ENCODE peak calls at places on chromosomes 16 and 17, in six cellular contexts. O is IMR-90, C is transverse colon, T is A549, E is breast epithelium, B is psoas muscle. F is an unnamed sample.

GRCh38 chr17:6913608-6914443 is 82.0 kb upstream of the ALOX12 start:
- DNase-seq in O (peak; percentile 42), C (peak; percentile 75), T (peak; percentile 74), E (no peak), B (peak; percentile 83), F (peak; percentile 72)

GRCh38 chr16:12833939-12834338 is 30.3 kb upstream of the CPPED1 start:
- DNase-seq in O (no peak), C (no peak), T (peak; percentile 54), E (no peak), B (no peak), F (no peak)

GRCh38 chr16:23597003-23597756 is 1.1 kb upstream of the NDUFAB1 start:
- DNase-seq in O (no peak), C (peak; percentile 18), T (peak; percentile 23), E (no peak), B (no peak), F (no peak)

GRCh38 chr17:40503154-40503553 is 1.7 kb upstream of the TNS4 start:
- DNase-seq in O (no peak), C (no peak), T (no peak), E (no peak), B (no peak), F (no peak)

GRCh38 chr16:89210904-89211515 is 6.5 kb upstream of the ZNF778 start:
- DNase-seq in O (peak; percentile 27), C (no peak), T (no peak), E (no peak), B (no peak), F (no peak)

GRCh38 chr17:27352481-27353460 is 58.9 kb downstream of the WSB1 start:
- DNase-seq in O (peak; percentile 24), C (no peak), T (peak; percentile 30), E (no peak), B (no peak), F (peak; percentile 36)

GRCh38 chr17:64084086-64084939 is 45.6 kb downstream of the ERN1 start:
- DNase-seq in O (peak; percentile 43), C (peak; percentile 46), T (no peak), E (no peak), B (no peak), F (no peak)

GRCh38 chr16:58670177-58670576 is 14.4 kb downstream of the SLC38A7 start:
- DNase-seq in O (peak; percentile 35), C (no peak), T (no peak), E (no peak), B (no peak), F (no peak)

GRCh38 chr17:14731591-14731990 is 430.7 kb downstream of the HS3ST3B1 start:
- DNase-seq in O (no peak), C (no peak), T (no peak), E (no peak), B (no peak), F (no peak)

GRCh38 chr16:55900616-55901393 is 25.6 kb upstream of the CES5A start:
- DNase-seq in O (no peak), C (no peak), T (no peak), E (no peak), B (no peak), F (no peak)

GRCh38 chr16:74623846-74624245 is 16.9 kb upstream of the GLG1 start:
- DNase-seq in O (no peak), C (no peak), T (no peak), E (no peak), B (no peak), F (no peak)

GRCh38 chr16:74626741-74627416 is 20.0 kb upstream of the GLG1 start:
- DNase-seq in O (peak; percentile 60), C (no peak), T (no peak), E (no peak), B (no peak), F (no peak)

GRCh38 chr16:74627506-74628220 is 20.7 kb upstream of the GLG1 start:
- DNase-seq in O (peak; percentile 28), C (no peak), T (no peak), E (no peak), B (no peak), F (peak; percentile 61)

GRCh38 chr16:74623214-74623842 is 16.4 kb upstream of the GLG1 start:
- DNase-seq in O (peak; percentile 68), C (no peak), T (peak; percentile 57), E (no peak), B (no peak), F (no peak)

GRCh38 chr16:74625500-74626350 is 18.8 kb upstream of the GLG1 start:
- DNase-seq in O (no peak), C (no peak), T (no peak), E (no peak), B (no peak), F (no peak)
- H3K27ac ChIP-seq in O (no peak overlapping the region), C (no peak overlapping the region), T (no peak overlapping the region), E (no peak overlapping the region), B (no peak overlapping the region), F (peak overlapping the region; percentile 71)

DNA sequence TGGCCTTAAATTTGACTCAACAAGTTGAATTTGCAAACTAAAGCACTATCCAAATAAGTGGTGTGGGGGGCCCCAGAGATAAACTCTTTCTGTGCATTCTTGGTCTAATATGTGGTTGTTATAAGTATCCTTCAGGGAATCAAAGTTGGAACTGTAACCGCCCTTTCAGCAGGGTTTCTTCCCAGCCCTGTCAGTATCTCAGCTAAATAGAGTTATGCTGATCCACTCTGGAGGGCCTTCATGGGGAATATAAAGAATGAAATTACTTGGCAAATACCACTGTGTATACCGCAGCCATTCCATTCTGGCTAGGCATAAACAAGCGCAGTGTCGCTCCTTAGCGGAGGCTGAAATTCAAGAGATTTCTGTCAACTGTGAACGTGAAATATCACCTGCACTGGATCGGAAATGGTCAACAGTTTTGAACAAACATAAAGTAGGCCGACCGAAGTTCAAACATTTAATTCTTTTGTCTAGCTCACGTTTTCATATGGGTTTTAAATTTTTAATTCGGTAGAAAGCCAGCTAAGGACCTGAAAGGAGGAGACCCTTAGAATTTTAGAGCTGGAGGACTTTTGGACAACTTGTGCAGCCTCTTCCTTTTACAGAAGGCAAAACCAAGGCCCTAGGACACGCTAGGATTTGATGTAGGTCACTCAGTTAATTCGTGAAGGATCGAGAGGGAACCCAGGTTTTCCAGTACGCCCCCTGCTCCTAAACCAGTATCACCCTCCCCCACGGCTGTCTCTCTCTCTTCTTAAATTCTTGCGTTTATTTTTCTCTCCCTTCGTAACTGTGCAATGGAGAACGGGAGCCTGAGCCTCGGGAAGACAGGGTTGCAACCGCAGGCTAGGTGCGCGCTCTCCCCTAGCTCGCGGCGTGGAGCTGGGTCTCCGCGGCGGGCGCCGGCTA is 74.7 kb downstream of the CHD9 start:
- DNase-seq in O (peak; percentile 81), C (no peak), T (no peak), E (no peak), B (no peak), F (no peak)
- TF ChIP-seq CTCF in O (no peak), C (no peak), T (no peak), E (no peak), B (no peak), F (no peak)

GRCh38 chr17:69450131-69450530 is 35.6 kb downstream of the MAP2K6 start:
- DNase-seq in O (no peak), C (no peak), T (no peak), E (no peak), B (no peak), F (no peak)
- H3K4me1 ChIP-seq in O (peaks cover 4% of the 10 kb centered on the region), C (peaks cover 14% of the 10 kb centered on the region), T (peaks cover 7% of the 10 kb centered on the region), E (no peaks in the 10 kb centered on the region), B (peaks cover 50% of the 10 kb centered on the region), F (no peaks in the 10 kb centered on the region)

DNA sequence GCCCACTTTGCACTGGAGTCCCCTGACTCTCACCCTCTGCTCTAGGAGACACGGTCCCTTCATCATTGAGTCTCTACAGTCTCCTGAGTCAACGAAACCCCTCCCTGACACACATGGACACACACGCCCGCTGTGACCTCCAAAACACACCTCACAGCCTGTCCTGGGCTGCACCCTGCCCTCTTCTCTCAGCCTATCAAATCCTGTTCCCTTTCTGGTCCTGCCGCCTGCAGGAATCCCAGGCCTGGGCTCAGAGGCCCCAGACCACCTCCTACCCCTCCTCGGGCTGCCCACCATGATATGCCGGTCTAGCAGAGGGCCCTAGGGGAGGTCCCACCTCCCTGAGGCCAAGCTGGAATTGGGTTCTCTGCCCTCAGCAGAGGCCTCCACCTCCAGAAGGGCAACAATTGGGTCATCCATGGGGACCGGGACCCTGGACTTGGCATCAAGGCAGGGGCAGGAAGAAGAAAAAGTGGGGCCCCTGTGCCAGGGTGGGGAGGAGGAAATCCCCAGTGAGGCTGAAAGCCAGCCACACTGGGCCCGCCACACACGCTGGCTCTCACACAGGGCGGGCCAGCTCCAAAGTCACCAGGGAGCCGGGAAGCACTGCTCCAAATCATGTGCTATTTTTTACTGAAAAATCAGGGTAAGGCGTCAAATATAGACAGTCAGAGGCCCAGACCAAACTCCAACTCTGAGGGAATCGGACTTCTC is 3.4 kb downstream of the PPP1R9B start:
- DNase-seq in O (no peak), C (no peak), T (no peak), E (no peak), B (peak; percentile 66), F (no peak)
- H3K27ac ChIP-seq in O (peak overlapping the region; percentile 17), C (peak overlapping the region; percentile 95), T (no peak overlapping the region), E (peak overlapping the region; percentile 88), B (peak overlapping the region; percentile 83), F (peak overlapping the region; percentile 93)

DNA sequence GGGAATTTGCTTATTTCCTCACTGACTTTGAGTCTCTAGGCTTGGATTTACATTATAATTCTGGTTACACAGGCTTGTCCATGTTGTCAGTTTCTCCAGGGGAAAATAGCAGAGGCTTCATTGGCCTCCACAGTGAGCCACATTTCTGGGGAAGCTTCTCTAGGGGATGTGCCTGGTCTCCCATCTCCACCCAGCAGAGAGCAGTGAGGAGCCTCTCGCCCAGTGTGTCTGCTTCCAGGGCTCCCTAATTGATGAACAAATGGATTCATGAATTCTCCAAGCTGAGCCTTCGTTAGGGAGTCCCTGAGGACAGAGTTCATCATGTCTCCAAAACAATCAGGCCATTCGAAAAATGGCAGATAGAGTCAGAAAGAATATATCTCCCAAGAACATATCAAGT is 162.3 kb upstream of the TOX3 start:
- DNase-seq in O (no peak), C (no peak), T (no peak), E (no peak), B (no peak), F (no peak)
- TF ChIP-seq CTCF in O (no peak), C (no peak), T (no peak), E (no peak), B (no peak), F (no peak)

GRCh38 chr17:49349535-49349934 is 12.5 kb downstream of the ZNF652 start:
- DNase-seq in O (no peak), C (no peak), T (no peak), E (no peak), B (no peak), F (no peak)

GRCh38 chr17:49352587-49353154 is 9.4 kb downstream of the ZNF652 start:
- DNase-seq in O (no peak), C (no peak), T (no peak), E (no peak), B (no peak), F (no peak)

GRCh38 chr17:49353607-49354006 is 8.4 kb downstream of the ZNF652 start:
- DNase-seq in O (peak; percentile 59), C (no peak), T (no peak), E (no peak), B (no peak), F (no peak)

GRCh38 chr17:49356320-49356719 is 5.7 kb downstream of the ZNF652 start:
- DNase-seq in O (no peak), C (no peak), T (no peak), E (no peak), B (no peak), F (no peak)

GRCh38 chr17:49351572-49352140 is 10.4 kb downstream of the ZNF652 start:
- DNase-seq in O (no peak), C (no peak), T (no peak), E (no peak), B (no peak), F (no peak)
- H3K4me1 ChIP-seq in O (peaks cover 4% of the 10 kb centered on the region), C (peaks cover 13% of the 10 kb centered on the region), T (no peaks in the 10 kb centered on the region), E (no peaks in the 10 kb centered on the region), B (peaks cover 8% of the 10 kb centered on the region), F (no peaks in the 10 kb centered on the region)

GRCh38 chr16:3292604-3293003 is 9.3 kb downstream of the ZNF263 start:
- DNase-seq in O (peak; percentile 77), C (no peak), T (no peak), E (no peak), B (no peak), F (no peak)
- H3K27ac ChIP-seq in O (peak overlapping the region; percentile 7), C (no peak overlapping the region), T (no peak overlapping the region), E (no peak overlapping the region), B (no peak overlapping the region), F (no peak overlapping the region)